ENCODE peak calls at places on chromosomes 5 and 9, in seven cellular contexts. U is WTC11, K is NCI-H748 treated with DMSO at 0.1 percent for 48 hours, S is endothelial cell, R is ACHN, Z is GF-D8, M is left ventricle myocardium inferior. T is an unnamed sample.

GRCh38 chr5:9523090-9523813 is 22.6 kb downstream of the SEMA5A start:
- DNase-seq in U (no peak), K (peak; percentile 88), S (no peak), R (no peak), Z (no peak), M (no peak), T (no peak)

GRCh38 chr5:104189031-104189430 is 626.4 kb upstream of the NUDT12 start:
- DNase-seq in U (no peak), K (no peak), S (no peak), R (no peak), Z (no peak), M (no peak), T (no peak)

GRCh38 chr5:158807-159447 is 32.4 kb upstream of the LRRC14B start:
- DNase-seq in U (no peak), K (no peak), S (no peak), R (no peak), Z (no peak), M (no peak), T (no peak)

GRCh38 chr9:100437860-100438805 is 11.2 kb downstream of the MSANTD3 start:
- DNase-seq in U (peak; percentile 82), K (peak; percentile 27), S (peak; percentile 75), R (peak; percentile 76), Z (no peak), M (peak; percentile 43), T (peak; percentile 58)

GRCh38 chr9:98218562-98219363 is 26.3 kb upstream of the CORO2A start:
- DNase-seq in U (peak; percentile 59), K (no peak), S (no peak), R (no peak), Z (no peak), M (no peak), T (no peak)

GRCh38 chr5:1681955-1682354 is 117.7 kb downstream of the MRPL36 start:
- DNase-seq in U (no peak), K (no peak), S (no peak), R (no peak), Z (no peak), M (no peak), T (no peak)

GRCh38 chr5:132394681-132395259 is 25.3 kb downstream of the SLC22A5 start:
- DNase-seq in U (no peak), K (no peak), S (no peak), R (peak; percentile 49), Z (no peak), M (no peak), T (no peak)

GRCh38 chr5:29518176-29518575 is 1675.3 kb upstream of the CDH6 start:
- DNase-seq in U (no peak), K (peak; percentile 48), S (no peak), R (no peak), Z (no peak), M (no peak), T (no peak)

GRCh38 chr9:16640649-16641048 is 229.8 kb downstream of the BNC2 start:
- DNase-seq in U (peak; percentile 15), K (no peak), S (no peak), R (peak; percentile 40), Z (no peak), M (no peak), T (no peak)

GRCh38 chr9:134622896-134623407 is 18.7 kb upstream of the COL5A1 start:
- DNase-seq in U (peak; percentile 7), K (no peak), S (no peak), R (no peak), Z (no peak), M (no peak), T (no peak)

GRCh38 chr5:140041492-140042421 is 1.3 kb downstream of the NRG2 start:
- DNase-seq in U (peak; percentile 39), K (peak; percentile 41), S (peak; percentile 18), R (peak; percentile 90), Z (no peak), M (peak; percentile 50), T (peak; percentile 80)

GRCh38 chr9:38039907-38040682 is 28.9 kb downstream of the SHB start:
- DNase-seq in U (no peak), K (no peak), S (no peak), R (no peak), Z (no peak), M (no peak), T (no peak)

GRCh38 chr5:98568336-98568735 is 205.1 kb upstream of the RGMB start:
- DNase-seq in U (no peak), K (no peak), S (no peak), R (no peak), Z (no peak), M (no peak), T (no peak)

GRCh38 chr5:172816887-172817418 is 17.1 kb upstream of the ERGIC1 start:
- DNase-seq in U (no peak), K (no peak), S (no peak), R (peak; percentile 40), Z (no peak), M (no peak), T (peak; percentile 61)

GRCh38 chr5:68232272-68232671 is 16.7 kb downstream of the PIK3R1 start:
- DNase-seq in U (no peak), K (no peak), S (no peak), R (no peak), Z (no peak), M (no peak), T (no peak)

GRCh38 chr5:168753691-168754254 is 174.6 kb upstream of the PANK3 start:
- DNase-seq in U (no peak), K (no peak), S (no peak), R (no peak), Z (no peak), M (no peak), T (no peak)

GRCh38 chr9:96293481-96293880 is 8.5 kb downstream of the HSD17B3 start:
- DNase-seq in U (no peak), K (no peak), S (no peak), R (no peak), Z (no peak), M (no peak), T (no peak)

GRCh38 chr5:60207031-60207430 is 313.5 kb upstream of the PDE4D start:
- DNase-seq in U (no peak), K (no peak), S (no peak), R (no peak), Z (no peak), M (no peak), T (no peak)

GRCh38 chr5:179296150-179296821 is 49.0 kb downstream of the ADAMTS2 start:
- DNase-seq in U (no peak), K (no peak), S (no peak), R (no peak), Z (no peak), M (no peak), T (no peak)

T was measured in H54.